ENCODE peak calls at places on chromosomes 12 and 14, in seven cellular contexts. B is tibial artery, V is fibroblast of lung, C is endothelial cell, A is PC-9, F is fibroblast of pulmonary artery, I is A549. N is an unnamed sample.

GRCh38 chr14:24403294-24404013 is 4.7 kb downstream of the NYNRIN start:
- DNase-seq in B (no peak), V (peak; percentile 61), C (no peak), A (no peak), F (peak; percentile 56), I (no peak), N (no peak)

GRCh38 chr12:50043854-50044253 is 13.5 kb upstream of the ASIC1 start:
- DNase-seq in B (peak; percentile 31), V (no peak), C (no peak), A (no peak), F (no peak), I (no peak), N (no peak)

GRCh38 chr12:97800561-97800960 is 338.0 kb downstream of the RMST start:
- DNase-seq in B (no peak), V (no peak), C (no peak), A (no peak), F (no peak), I (no peak), N (no peak)

GRCh38 chr14:47442206-47442605 is 233.2 kb downstream of the MDGA2 start:
- DNase-seq in B (no peak), V (peak; percentile 0), C (peak; percentile 38), A (peak; percentile 23), F (peak; percentile 8), I (peak; percentile 52), N (no peak)

GRCh38 chr12:27970391-27970980 is 2.0 kb downstream of the PTHLH start:
- DNase-seq in B (no peak), V (peak; percentile 35), C (peak; percentile 45), A (no peak), F (no peak), I (peak; percentile 50), N (no peak)

GRCh38 chr12:92505373-92506340 is 197.1 kb upstream of the PLEKHG7 start:
- DNase-seq in B (peak; percentile 82), V (peak; percentile 81), C (no peak), A (no peak), F (peak; percentile 63), I (no peak), N (peak; percentile 54)

GRCh38 chr14:89137514-89138163 is 279.4 kb downstream of the FOXN3 start:
- DNase-seq in B (peak; percentile 92), V (peak; percentile 96), C (no peak), A (peak; percentile 79), F (peak; percentile 88), I (peak; percentile 77), N (peak; percentile 76)

GRCh38 chr12:96427269-96427729 is 27.1 kb upstream of the CDK17 start:
- DNase-seq in B (peak; percentile 73), V (peak; percentile 100), C (peak; percentile 16), A (peak; percentile 54), F (peak; percentile 100), I (peak; percentile 83), N (no peak)

GRCh38 chr14:76168531-76168930 is 16.8 kb downstream of the GPATCH2L start:
- DNase-seq in B (no peak), V (no peak), C (no peak), A (no peak), F (no peak), I (peak; percentile 7), N (no peak)

GRCh38 chr14:36504805-36505192 is 15.2 kb downstream of the NKX2-1 start:
- DNase-seq in B (no peak), V (no peak), C (no peak), A (no peak), F (no peak), I (no peak), N (no peak)

GRCh38 chr14:75982724-75983358 is 1.0 kb upstream of the TGFB3 start:
- DNase-seq in B (peak; percentile 77), V (peak; percentile 80), C (no peak), A (no peak), F (peak; percentile 67), I (peak; percentile 35), N (no peak)

GRCh38 chr14:29282169-29282568 is 515.6 kb downstream of the FOXG1 start:
- DNase-seq in B (no peak), V (no peak), C (no peak), A (no peak), F (peak; percentile 19), I (no peak), N (no peak)

GRCh38 chr12:51620448-51620847 is 29.4 kb downstream of the SCN8A start:
- DNase-seq in B (no peak), V (no peak), C (no peak), A (no peak), F (peak; percentile 31), I (no peak), N (no peak)

GRCh38 chr12:21839776-21840175 is 65.3 kb upstream of the KCNJ8 start:
- DNase-seq in B (no peak), V (no peak), C (no peak), A (no peak), F (no peak), I (no peak), N (no peak)

GRCh38 chr14:52318829-52319604 is 4.9 kb downstream of the PTGER2 start:
- DNase-seq in B (no peak), V (peak; percentile 79), C (no peak), A (no peak), F (no peak), I (no peak), N (no peak)

GRCh38 chr14:94768521-94769412 is 1.1 kb downstream of the GSC start:
- DNase-seq in B (no peak), V (no peak), C (no peak), A (no peak), F (no peak), I (peak; percentile 13), N (no peak)

GRCh38 chr12:123056709-123057108 is 76.2 kb downstream of the ARL6IP4 start:
- DNase-seq in B (no peak), V (no peak), C (no peak), A (no peak), F (no peak), I (no peak), N (no peak)

GRCh38 chr12:131833896-131834641 is 5.9 kb downstream of the MMP17 start:
- DNase-seq in B (peak; percentile 56), V (peak; percentile 40), C (no peak), A (no peak), F (peak; percentile 39), I (peak; percentile 73), N (no peak)

GRCh38 chr12:57735952-57736742 is 2.4 kb downstream of the AGAP2 start:
- DNase-seq in B (no peak), V (no peak), C (peak; percentile 61), A (peak; percentile 24), F (peak; percentile 29), I (peak; percentile 67), N (no peak)

GRCh38 chr14:36105401-36105800 is 71.1 kb downstream of the PTCSC3 start:
- DNase-seq in B (no peak), V (no peak), C (peak; percentile 16), A (peak; percentile 7), F (no peak), I (peak; percentile 14), N (no peak)

GRCh38 chr12:45130881-45131281 is 80.0 kb upstream of the DBX2 start:
- DNase-seq in B (no peak), V (peak; percentile 69), C (peak; percentile 60), A (peak; percentile 68), F (peak; percentile 79), I (peak; percentile 71), N (no peak)

GRCh38 chr12:104294845-104295674 is 8.5 kb upstream of the EID3 start:
- DNase-seq in B (no peak), V (no peak), C (no peak), A (no peak), F (no peak), I (peak; percentile 53), N (no peak)

GRCh38 chr12:85951823-85952222 is 77.7 kb downstream of the NTS start:
- DNase-seq in B (no peak), V (peak; percentile 42), C (no peak), A (no peak), F (peak; percentile 45), I (peak; percentile 42), N (no peak)
- TF ChIP-seq CTCF in B (no peak), V (no peak), C (peak; percentile 68), A (peak; percentile 55), F (peak; percentile 57), I (peak; percentile 56), N (no peak)

DNA sequence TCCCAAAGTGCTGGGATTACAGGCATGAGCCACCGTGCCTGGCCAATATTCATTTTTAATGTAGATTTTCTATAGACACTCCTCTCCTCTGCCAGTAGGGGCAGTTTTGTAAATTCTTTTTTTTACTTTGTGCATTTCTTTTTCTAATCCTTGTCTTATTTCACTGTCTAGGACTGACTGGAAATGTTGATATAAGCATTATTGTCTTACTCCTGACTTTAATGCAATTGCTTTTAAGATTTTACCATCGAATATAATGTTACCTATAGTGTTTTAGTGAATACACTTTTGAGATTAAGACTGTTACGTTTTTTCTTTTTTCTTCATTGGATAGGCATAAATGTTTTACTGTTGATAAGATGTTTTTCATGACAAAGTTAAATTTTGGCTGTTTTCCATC is 35.4 kb upstream of the EMP1 start:
- DNase-seq in B (no peak), V (no peak), C (no peak), A (no peak), F (no peak), I (no peak), N (no peak)
- TF ChIP-seq CTCF in B (no peak), V (peak; percentile 6), C (peak; percentile 71), A (peak; percentile 67), F (peak; percentile 41), I (no peak), N (peak; percentile 68)

GRCh38 chr14:22047105-22047504 is 373.5 kb upstream of the OR4E1 start:
- DNase-seq in B (no peak), V (no peak), C (peak; percentile 21), A (no peak), F (peak; percentile 2), I (peak; percentile 31), N (no peak)
- TF ChIP-seq CTCF in B (no peak), V (no peak), C (no peak), A (peak; percentile 30), F (peak; percentile 3), I (no peak), N (no peak)

DNA sequence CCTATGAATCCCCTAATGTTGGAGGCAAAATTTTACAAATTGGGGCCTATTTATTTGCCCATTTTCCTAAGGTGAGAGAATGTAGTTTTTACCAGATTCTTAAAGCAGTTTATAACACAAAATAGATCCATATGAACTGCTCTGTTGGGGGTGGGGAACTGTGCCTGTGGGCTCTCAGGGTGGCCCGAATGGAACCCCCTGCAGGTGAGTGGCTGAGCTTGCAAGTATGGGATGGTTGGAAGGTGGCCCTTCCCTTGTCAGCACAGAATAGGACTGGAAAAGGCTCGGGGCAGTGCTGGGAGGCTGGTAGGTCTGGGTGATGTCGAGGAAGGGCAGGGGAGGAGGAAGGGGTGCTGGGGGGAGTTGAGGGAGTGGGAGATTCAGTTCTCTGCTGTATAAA is 4.9 kb downstream of the VSX2 start:
- DNase-seq in B (no peak), V (no peak), C (no peak), A (no peak), F (no peak), I (no peak), N (no peak)
- TF ChIP-seq CTCF in B (no peak), V (no peak), C (no peak), A (no peak), F (no peak), I (no peak), N (no peak)

DNA sequence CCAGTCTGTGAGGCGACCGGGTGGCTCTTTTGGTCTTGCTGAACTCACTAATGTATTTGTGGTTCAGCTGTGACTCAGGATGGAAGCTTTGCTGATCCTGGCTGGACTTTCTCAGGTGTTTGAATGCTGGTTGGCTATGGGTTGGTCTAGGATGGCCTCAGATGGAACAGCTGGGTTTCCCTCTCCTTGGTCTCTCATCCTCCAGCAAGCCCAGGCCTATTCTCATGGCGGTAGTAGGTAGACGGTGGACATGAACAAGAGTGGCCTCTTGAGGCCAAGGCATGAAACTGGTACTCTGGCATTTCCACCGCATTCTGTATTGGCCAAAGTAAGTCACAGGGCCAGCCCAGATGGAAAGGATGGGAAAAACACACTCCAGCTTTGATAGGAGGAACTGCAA is 11.8 kb upstream of the POLR3B start:
- DNase-seq in B (no peak), V (peak; percentile 73), C (peak; percentile 53), A (peak; percentile 10), F (peak; percentile 72), I (peak; percentile 87), N (no peak)
- TF ChIP-seq CTCF in B (peak; percentile 29), V (peak; percentile 20), C (peak; percentile 35), A (peak; percentile 51), F (peak; percentile 52), I (peak; percentile 49), N (peak; percentile 21)

N was measured in CD14-positive monocyte.